ENCODE peak calls at places on chromosomes 13 and 19, in seven cellular contexts. Q is A673, F is ovary, Z is colonic mucosa, C is stomach, D is thoracic aorta, L is brain microvascular endothelial cell. A is an unnamed sample. For H3K36me3, the result is how much of the 10 kb centered on the place peaks cover.

GRCh38 chr13:20998649-20999415 is 62.6 kb downstream of the LATS2 start:
- DNase-seq in Q (no peak), F (no peak), Z (no peak), C (no peak), D (no peak), L (no peak), A (no peak)

GRCh38 chr13:82758056-82758455 is 1124.2 kb downstream of the SLITRK1 start:
- DNase-seq in Q (peak), F (no peak), Z (no peak), C (no peak), D (no peak), L (peak), A (peak)

GRCh38 chr13:92838786-92839185 is 387.8 kb upstream of the GPC6 start:
- DNase-seq in Q (no peak), F (no peak), Z (no peak), C (no peak), D (no peak), L (peak), A (no peak)

GRCh38 chr19:48489608-48490216 is 20.5 kb downstream of the CYTH2 start:
- DNase-seq in Q (peak), F (peak), Z (peak), C (peak), D (no peak), L (peak), A (peak)

GRCh38 chr19:3096267-3096901 is 2.2 kb downstream of the GNA11 start:
- DNase-seq in Q (no peak), F (no peak), Z (peak), C (no peak), D (no peak), L (no peak), A (no peak)

GRCh38 chr19:42634409-42635232 is 39.9 kb upstream of the CEACAM8 start:
- DNase-seq in Q (peak), F (no peak), Z (no peak), C (peak), D (no peak), L (peak), A (peak)

GRCh38 chr19:38653028-38653571 is 5.7 kb downstream of the ACTN4 start:
- DNase-seq in Q (no peak), F (peak), Z (peak), C (peak), D (no peak), L (no peak), A (no peak)

GRCh38 chr19:33746159-33746558 is 50.5 kb upstream of the KCTD15 start:
- DNase-seq in Q (no peak), F (no peak), Z (no peak), C (no peak), D (no peak), L (no peak), A (no peak)

GRCh38 chr13:102597029-102598015 is 536 bp downstream of the TPP2 start:
- DNase-seq in Q (peak), F (peak), Z (peak), C (no peak), D (no peak), L (peak), A (peak)

GRCh38 chr19:19559942-19560341 is 21.9 kb downstream of the CILP2 start:
- DNase-seq in Q (no peak), F (no peak), Z (no peak), C (no peak), D (no peak), L (no peak), A (no peak)

GRCh38 chr13:50948576-50948975 is 39.0 kb downstream of the RNASEH2B start:
- DNase-seq in Q (no peak), F (no peak), Z (no peak), C (no peak), D (no peak), L (no peak), A (no peak)

DNA sequence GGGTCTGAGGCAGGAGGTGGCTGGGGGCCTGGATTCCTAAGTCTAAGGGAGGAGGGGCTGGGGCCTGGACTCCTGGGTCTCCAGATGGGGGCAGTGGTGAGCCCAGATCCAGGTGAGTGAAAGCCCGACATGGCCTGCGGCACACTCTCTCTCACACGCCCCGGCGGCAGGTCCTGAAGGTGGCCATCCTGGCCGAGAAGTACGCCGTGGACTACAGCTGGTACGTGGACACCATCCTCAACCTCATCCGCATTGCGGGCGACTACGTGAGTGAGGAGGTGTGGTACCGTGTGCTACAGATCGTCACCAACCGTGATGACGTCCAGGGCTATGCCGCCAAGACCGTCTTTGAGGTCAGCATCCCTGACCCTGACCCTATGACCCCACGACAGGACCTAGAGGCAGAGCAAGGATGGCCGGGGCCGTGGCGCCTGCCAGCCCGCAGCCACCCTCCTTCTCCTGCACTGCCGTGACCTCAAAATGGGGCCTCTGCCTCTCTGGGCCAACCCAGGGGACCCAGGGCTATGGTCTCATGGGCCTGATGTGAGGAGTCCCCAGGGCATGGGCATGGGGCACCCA is 13.2 kb downstream of the FUZ start:
- DNase-seq in Q (no peak), F (no peak), Z (no peak), C (no peak), D (no peak), L (no peak), A (no peak)
- H3K36me3 ChIP-seq in Q (under half), F (under half), Z (under half), C (half or more), D (half or more), L (half or more), A (under half)

DNA sequence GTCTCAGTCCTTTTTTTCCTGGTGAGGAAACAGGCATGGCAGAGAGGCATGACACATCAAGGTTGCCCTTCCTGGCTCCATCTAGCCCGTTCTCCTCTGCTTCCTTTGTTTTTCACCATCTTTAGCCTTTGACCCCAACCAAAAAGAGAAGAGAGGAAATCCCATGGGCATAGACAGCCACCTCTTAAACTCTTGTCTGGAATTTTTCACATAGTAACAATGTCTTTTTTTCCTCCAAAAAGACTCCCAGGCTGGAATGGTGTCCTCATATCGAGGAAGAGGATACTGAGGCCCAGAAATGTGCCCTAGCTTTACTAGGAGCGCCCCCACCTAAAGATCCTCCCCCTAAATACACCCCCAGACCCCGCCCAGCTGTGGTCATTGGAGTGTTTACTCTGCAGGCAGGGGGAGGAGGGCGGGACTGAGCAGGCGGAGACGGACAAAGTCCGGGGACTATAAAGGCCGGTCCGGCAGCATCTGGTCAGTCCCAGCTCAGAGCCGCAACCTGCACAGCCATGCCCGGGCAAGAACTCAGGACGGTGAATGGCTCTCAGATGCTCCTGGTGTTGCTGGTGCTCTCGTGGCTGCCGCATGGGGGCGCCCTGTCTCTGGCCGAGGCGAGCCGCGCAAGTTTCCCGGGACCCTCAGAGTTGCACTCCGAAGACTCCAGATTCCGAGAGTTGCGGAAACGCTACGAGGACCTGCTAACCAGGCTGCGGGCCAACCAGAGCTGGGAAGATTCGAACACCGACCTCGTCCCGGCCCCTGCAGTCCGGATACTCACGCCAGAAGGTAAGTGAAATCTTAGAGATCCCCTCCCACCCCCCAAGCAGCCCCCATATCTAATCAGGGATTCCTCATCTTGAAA is at the start of gene GDF15:
- DNase-seq in Q (peak), F (peak), Z (peak), C (peak), D (no peak), L (peak), A (peak)
- TF ChIP-seq CTCF in Q (peak), F (no peak), Z (peak), C (no peak), D (peak), L (peak), A (peak)

DNA sequence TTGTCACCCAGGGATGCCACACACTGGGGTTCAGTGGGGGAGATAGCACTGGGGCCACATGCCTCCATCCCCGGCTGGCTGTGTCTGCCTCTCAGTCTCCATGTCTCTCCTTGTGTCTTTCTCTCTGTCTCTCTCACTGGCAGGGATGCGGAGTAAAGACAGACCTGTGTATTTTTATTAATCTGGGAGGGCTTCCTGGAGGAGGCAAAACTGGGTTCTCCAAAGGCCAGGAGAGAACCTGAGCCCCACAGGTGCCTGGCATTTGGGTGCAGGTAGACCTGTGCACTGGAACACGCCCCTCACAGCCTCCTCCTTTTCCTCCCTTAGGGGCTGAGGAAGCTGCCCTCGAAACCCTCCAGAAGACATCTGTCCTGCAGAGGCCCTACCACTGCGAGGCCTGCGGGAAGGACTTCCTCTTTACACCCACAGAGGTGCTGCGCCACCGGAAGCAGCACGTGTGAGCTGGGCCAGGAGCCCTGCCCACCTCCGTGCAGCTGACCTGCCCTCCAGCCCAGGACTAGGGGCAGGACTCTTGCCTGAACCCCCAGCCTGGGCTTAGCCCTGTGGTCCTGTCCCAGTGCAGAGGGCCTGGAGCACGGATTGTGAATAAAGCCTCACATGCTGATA is 32.7 kb downstream of the DHX34 start:
- DNase-seq in Q (no peak), F (no peak), Z (no peak), C (peak), D (no peak), L (no peak), A (no peak)
- H3K36me3 ChIP-seq in Q (under half), F (under half), Z (under half), C (half or more), D (under half), L (under half), A (under half)

GRCh38 chr13:46905249-46905648 is 8.4 kb upstream of the HTR2A start:
- DNase-seq in Q (no peak), F (no peak), Z (no peak), C (no peak), D (no peak), L (no peak), A (no peak)
- TF ChIP-seq CTCF in Q (no peak), F (no peak), Z (no peak), C (no peak), D (no peak), L (peak), A (peak)

DNA sequence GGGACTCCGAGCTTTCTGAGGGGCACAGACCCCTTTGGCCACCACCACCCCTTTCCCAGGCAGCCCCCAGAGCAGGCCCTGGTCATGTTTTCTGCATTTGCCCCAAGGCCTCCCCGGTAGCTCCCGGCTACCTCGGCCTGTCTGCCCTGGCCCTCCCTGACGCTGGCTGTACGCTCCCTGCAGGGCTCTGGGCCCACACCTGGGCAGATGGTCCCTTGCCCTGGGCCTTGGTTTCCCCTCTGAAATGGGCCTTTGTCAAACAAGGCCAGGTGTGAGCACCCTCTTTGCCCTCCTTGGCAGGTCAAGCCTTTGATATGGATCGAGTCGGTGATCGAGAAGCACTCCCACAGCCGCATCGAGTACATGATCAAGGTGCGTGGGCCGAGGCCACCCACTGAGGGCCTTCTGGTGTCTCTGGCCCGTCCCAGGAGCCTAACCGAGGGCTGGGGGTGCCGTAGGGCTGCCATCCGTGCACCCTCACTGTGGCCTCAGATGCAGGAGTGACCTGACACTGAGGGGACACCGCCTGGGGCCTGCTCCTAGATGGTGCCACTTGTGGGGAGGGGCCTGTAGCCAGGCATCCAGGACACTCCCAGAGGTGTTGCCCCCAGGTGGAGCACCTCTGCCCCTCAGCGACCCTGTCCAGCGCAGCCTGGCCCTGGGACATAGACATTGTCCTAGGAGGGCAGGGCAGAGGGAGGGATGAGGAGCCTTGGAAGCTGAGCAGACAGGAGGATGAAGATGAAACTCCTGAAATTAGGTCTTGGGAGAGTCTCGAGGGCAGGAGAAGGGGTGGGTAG is 30.3 kb downstream of the AP1M1 start:
- DNase-seq in Q (no peak), F (no peak), Z (no peak), C (no peak), D (no peak), L (no peak), A (no peak)
- H3K36me3 ChIP-seq in Q (under half), F (under half), Z (under half), C (half or more), D (half or more), L (half or more), A (under half)

GRCh38 chr19:32718286-32718685 is 1.3 kb upstream of the TDRD12 start:
- DNase-seq in Q (no peak), F (no peak), Z (no peak), C (no peak), D (no peak), L (no peak), A (no peak)

GRCh38 chr19:32717496-32717895 is 2.1 kb upstream of the TDRD12 start:
- DNase-seq in Q (no peak), F (no peak), Z (no peak), C (no peak), D (no peak), L (no peak), A (no peak)

GRCh38 chr19:32719611-32720059 is at the start of gene TDRD12:
- DNase-seq in Q (no peak), F (peak), Z (no peak), C (no peak), D (no peak), L (no peak), A (peak)

GRCh38 chr19:32720936-32721250 is 1.3 kb downstream of the TDRD12 start:
- DNase-seq in Q (no peak), F (no peak), Z (no peak), C (no peak), D (no peak), L (no peak), A (no peak)

GRCh38 chr19:32720216-32720935 is 809 bp downstream of the TDRD12 start:
- DNase-seq in Q (no peak), F (no peak), Z (no peak), C (no peak), D (no peak), L (no peak), A (no peak)
- TF ChIP-seq CTCF in Q (no peak), F (no peak), Z (no peak), C (no peak), D (no peak), L (no peak), A (no peak)

DNA sequence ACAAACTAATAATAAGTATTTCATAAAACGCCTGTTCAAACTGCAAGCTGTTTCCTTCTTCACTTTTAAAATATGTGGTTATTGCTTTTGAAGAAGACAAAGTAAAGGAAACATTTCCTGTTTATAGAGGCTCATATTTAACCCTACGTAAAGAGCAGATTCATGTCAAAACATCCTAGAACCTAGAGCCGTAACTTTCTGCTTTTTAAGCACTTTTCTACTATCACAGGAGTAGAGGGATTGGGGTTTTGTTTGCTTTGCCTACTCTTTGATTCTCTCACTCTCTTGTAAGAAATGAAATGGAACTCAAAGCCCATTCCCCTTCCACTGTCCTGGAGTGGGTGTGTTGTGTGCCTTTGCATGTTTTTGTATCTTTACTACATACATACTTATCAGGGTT is 54.0 kb upstream of the GPR183 start:
- DNase-seq in Q (no peak), F (no peak), Z (no peak), C (no peak), D (no peak), L (no peak), A (no peak)
- H3K36me3 ChIP-seq in Q (under half), F (under half), Z (under half), C (under half), D (under half), L (under half), A (under half)

A was measured in BE2C.